ENCODE peak calls at places on chromosomes 11 and 22, in seven cellular contexts. F is stimulated activated naive CD8-positive, alpha-beta T cell treated with anti-CD3 and anti-CD28 coated beads, Interleukin-15, amount 100 ng/mL, for 72 hours; J is pulmonary artery endothelial cell; I is CD4-positive, alpha-beta T cell; V is NT2/D1; G is type B pancreatic cell; H is NAMALWA. B is an unnamed sample.

GRCh38 chr22:45170001-45170466 is 6.3 kb downstream of the NUP50 start:
- DNase-seq in H (no peak), V (no peak), G (no peak), F (peak), J (no peak), I (no peak), B (no peak)

GRCh38 chr11:106077609-106078517 is at the start of gene AASDHPPT:
- DNase-seq in V (peak), G (no peak), J (no peak), I (no peak), F (no peak), H (no peak), B (no peak)

GRCh38 chr22:25153961-25154685 is 45.5 kb upstream of the CRYBB3 start:
- DNase-seq in F (no peak), G (no peak), I (no peak), V (no peak), J (peak), H (no peak), B (peak)

GRCh38 chr11:58444285-58444684 is 2.2 kb upstream of the OR5B12 start:
- DNase-seq in F (no peak), V (no peak), G (no peak), H (no peak), I (no peak), J (no peak), B (no peak)

GRCh38 chr11:78749243-78749730 is 174.6 kb upstream of the NARS2 start:
- DNase-seq in J (no peak), G (no peak), F (no peak), I (no peak), V (no peak), H (no peak), B (no peak)

GRCh38 chr11:78532991-78533861 is 41.4 kb downstream of the NARS2 start:
- DNase-seq in J (no peak), F (no peak), G (no peak), V (no peak), I (no peak), H (peak), B (no peak)

GRCh38 chr11:94997437-94997836 is 23.9 kb downstream of the KDM4D start:
- DNase-seq in J (no peak), I (no peak), H (peak), V (no peak), F (no peak), G (no peak), B (no peak)

GRCh38 chr11:57641426-57641825 is 8.3 kb downstream of the YPEL4 start:
- DNase-seq in F (no peak), V (no peak), I (no peak), H (peak), G (no peak), J (no peak), B (no peak)

GRCh38 chr11:2314525-2315394 is 12.9 kb downstream of the TSPAN32 start:
- DNase-seq in G (no peak), V (no peak), H (no peak), F (no peak), J (no peak), I (no peak), B (peak)

GRCh38 chr11:44235765-44236201 is 74.2 kb downstream of the ALX4 start:
- DNase-seq in G (no peak), F (no peak), H (no peak), J (no peak), V (no peak), I (no peak), B (no peak)

GRCh38 chr11:27596388-27596787 is 89.8 kb upstream of the LIN7C start:
- DNase-seq in H (no peak), F (no peak), I (no peak), G (no peak), V (peak), J (no peak), B (no peak)

GRCh38 chr22:50601669-50602337 is 1.2 kb downstream of the MAPK8IP2 start:
- DNase-seq in J (no peak), V (no peak), G (no peak), I (no peak), H (no peak), F (no peak), B (no peak)

GRCh38 chr11:12285106-12285505 is 92.3 kb upstream of the PARVA start:
- DNase-seq in I (no peak), J (no peak), F (no peak), G (no peak), H (no peak), V (no peak), B (no peak)

GRCh38 chr11:121473064-121473777 is 20.5 kb upstream of the SORL1-AS1 start:
- DNase-seq in H (no peak), I (no peak), J (no peak), F (no peak), V (no peak), G (no peak), B (no peak)

GRCh38 chr22:27195104-27195503 is 537.7 kb downstream of the MIAT start:
- DNase-seq in J (no peak), G (no peak), H (no peak), V (no peak), I (no peak), F (no peak), B (peak)

GRCh38 chr11:11786771-11787170 is 55.0 kb upstream of the USP47 start:
- DNase-seq in V (no peak), F (no peak), G (no peak), H (peak), J (no peak), I (no peak), B (no peak)

GRCh38 chr22:32746715-32747114 is 54.8 kb upstream of the TIMP3 start:
- DNase-seq in G (no peak), H (no peak), F (no peak), V (no peak), J (no peak), I (no peak), B (no peak)